ENCODE peak calls at places on chromosomes 12 and 14, in six cellular contexts. One of them, this sample, is unnamed. For H3K4me1 and H3K9me3, the result is how much of the 10 kb centered on the place peaks cover.

GRCh38 chr12:65335021-65335714 is 56.7 kb downstream of the MSRB3 start:
- DNase-seq in transverse colon: no peak
- DNase-seq in IMR-90: peak
- DNase-seq in psoas muscle: no peak
- DNase-seq in suprapubic skin: no peak
- DNase-seq in stomach: no peak
- DNase-seq in this sample: no peak

GRCh38 chr12:68237523-68238070 is 12.0 kb upstream of the IL26 start:
- DNase-seq in suprapubic skin: no peak
- DNase-seq in IMR-90: peak
- DNase-seq in transverse colon: no peak
- DNase-seq in psoas muscle: no peak
- DNase-seq in stomach: no peak
- DNase-seq in this sample: no peak

GRCh38 chr14:79278798-79279644 is 932.3 kb downstream of the DIO2 start:
- DNase-seq in suprapubic skin: peak
- DNase-seq in IMR-90: peak
- DNase-seq in stomach: peak
- DNase-seq in transverse colon: peak
- DNase-seq in psoas muscle: peak
- DNase-seq in this sample: peak

GRCh38 chr14:21011136-21011535 is 12.0 kb downstream of the SLC39A2 start:
- DNase-seq in stomach: no peak
- DNase-seq in IMR-90: no peak
- DNase-seq in suprapubic skin: no peak
- DNase-seq in psoas muscle: no peak
- DNase-seq in transverse colon: no peak
- DNase-seq in this sample: no peak

GRCh38 chr12:29131539-29131938 is 17.5 kb upstream of the FAR2 start:
- DNase-seq in stomach: no peak
- DNase-seq in suprapubic skin: no peak
- DNase-seq in IMR-90: peak
- DNase-seq in transverse colon: no peak
- DNase-seq in psoas muscle: no peak
- DNase-seq in this sample: no peak

GRCh38 chr14:76958975-76959710 is 69.4 kb downstream of the IRF2BPL start:
- DNase-seq in IMR-90: peak
- DNase-seq in suprapubic skin: no peak
- DNase-seq in stomach: no peak
- DNase-seq in psoas muscle: no peak
- DNase-seq in transverse colon: no peak
- DNase-seq in this sample: peak

GRCh38 chr14:68137704-68138619 is 318.4 kb downstream of the RAD51B start:
- DNase-seq in psoas muscle: peak
- DNase-seq in IMR-90: peak
- DNase-seq in suprapubic skin: peak
- DNase-seq in stomach: peak
- DNase-seq in transverse colon: peak
- DNase-seq in this sample: peak

GRCh38 chr12:2557589-2557988 is 237.2 kb upstream of the FKBP4 start:
- DNase-seq in psoas muscle: no peak
- DNase-seq in stomach: no peak
- DNase-seq in IMR-90: no peak
- DNase-seq in transverse colon: no peak
- DNase-seq in suprapubic skin: no peak
- DNase-seq in this sample: no peak

GRCh38 chr14:75123991-75124390 is 2.9 kb downstream of the NEK9 start:
- DNase-seq in psoas muscle: no peak
- DNase-seq in transverse colon: peak
- DNase-seq in suprapubic skin: no peak
- DNase-seq in stomach: no peak
- DNase-seq in IMR-90: peak
- DNase-seq in this sample: peak

GRCh38 chr14:31380106-31380505 is 40.2 kb downstream of the HEATR5A start:
- DNase-seq in transverse colon: no peak
- DNase-seq in suprapubic skin: no peak
- DNase-seq in stomach: no peak
- DNase-seq in IMR-90: peak
- DNase-seq in psoas muscle: no peak
- DNase-seq in this sample: no peak

GRCh38 chr12:57112492-57113294 is 1.5 kb upstream of the STAT6 start:
- DNase-seq in IMR-90: no peak
- DNase-seq in transverse colon: no peak
- DNase-seq in suprapubic skin: peak
- DNase-seq in psoas muscle: no peak
- DNase-seq in stomach: peak
- DNase-seq in this sample: no peak

GRCh38 chr14:68589447-68590232 is 203.2 kb downstream of the ZFP36L1 start:
- DNase-seq in IMR-90: peak
- DNase-seq in suprapubic skin: peak
- DNase-seq in stomach: no peak
- DNase-seq in transverse colon: peak
- DNase-seq in psoas muscle: peak
- DNase-seq in this sample: no peak

DNA sequence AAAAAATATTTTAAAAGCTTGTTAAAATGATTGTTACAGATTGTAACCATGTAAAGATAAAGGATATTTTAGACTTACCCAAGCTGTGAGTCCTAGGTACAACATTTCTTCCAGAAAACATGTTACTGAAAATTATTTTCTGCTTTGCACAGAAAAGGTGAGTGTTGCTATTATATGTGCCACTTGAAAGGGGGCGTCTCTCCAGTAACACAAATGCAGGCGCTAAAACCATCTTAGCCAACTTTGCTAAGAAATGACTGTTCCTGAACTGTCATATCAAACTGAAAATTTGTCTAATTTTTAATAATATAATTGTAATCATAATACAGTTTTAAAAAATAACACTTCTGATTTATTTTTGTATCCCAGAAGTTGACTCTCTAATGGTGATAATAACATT is 75.6 kb upstream of the KRAS start:
- DNase-seq in transverse colon: no peak
- DNase-seq in IMR-90: no peak
- DNase-seq in stomach: no peak
- DNase-seq in psoas muscle: no peak
- DNase-seq in suprapubic skin: no peak
- DNase-seq in this sample: no peak
- H3K4me1 ChIP-seq in transverse colon: under half
- H3K4me1 ChIP-seq in IMR-90: under half
- H3K4me1 ChIP-seq in stomach: under half
- H3K4me1 ChIP-seq in psoas muscle: under half
- H3K4me1 ChIP-seq in suprapubic skin: under half
- H3K4me1 ChIP-seq in this sample: under half

DNA sequence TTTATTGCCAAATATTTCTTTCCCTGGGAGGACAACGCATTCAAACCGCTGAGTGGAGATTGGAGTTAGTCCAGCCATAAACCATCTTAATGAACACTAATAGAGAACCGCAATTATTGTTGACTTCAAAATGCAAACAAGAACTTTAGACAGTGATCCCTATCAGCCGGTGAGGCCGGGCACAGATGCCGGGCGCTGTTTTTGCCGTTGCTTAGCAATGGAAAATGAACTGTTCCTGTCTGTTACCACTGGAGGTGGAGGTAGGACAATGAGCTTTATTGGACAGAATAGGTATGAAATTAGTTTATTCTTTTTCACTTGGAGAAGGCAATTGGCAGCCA is 216.8 kb downstream of the TTC8 start:
- DNase-seq in IMR-90: no peak
- DNase-seq in psoas muscle: no peak
- DNase-seq in suprapubic skin: no peak
- DNase-seq in transverse colon: peak
- DNase-seq in stomach: peak
- DNase-seq in this sample: no peak
- TF ChIP-seq CTCF in IMR-90: no peak
- TF ChIP-seq CTCF in psoas muscle: no peak
- TF ChIP-seq CTCF in suprapubic skin: no peak
- TF ChIP-seq CTCF in transverse colon: no peak
- TF ChIP-seq CTCF in stomach: no peak
- TF ChIP-seq CTCF in this sample: no peak

GRCh38 chr12:127214196-127214595 is 1052.8 kb upstream of the TMEM132C start:
- DNase-seq in stomach: no peak
- DNase-seq in transverse colon: no peak
- DNase-seq in suprapubic skin: no peak
- DNase-seq in psoas muscle: no peak
- DNase-seq in IMR-90: no peak
- DNase-seq in this sample: no peak

GRCh38 chr12:127205781-127206535 is 1061.0 kb upstream of the TMEM132C start:
- DNase-seq in transverse colon: no peak
- DNase-seq in IMR-90: no peak
- DNase-seq in stomach: no peak
- DNase-seq in suprapubic skin: no peak
- DNase-seq in psoas muscle: no peak
- DNase-seq in this sample: no peak

GRCh38 chr12:127209318-127209717 is 1057.7 kb upstream of the TMEM132C start:
- DNase-seq in transverse colon: no peak
- DNase-seq in psoas muscle: no peak
- DNase-seq in suprapubic skin: no peak
- DNase-seq in stomach: no peak
- DNase-seq in IMR-90: no peak
- DNase-seq in this sample: no peak
- H3K9me3 ChIP-seq in transverse colon: under half
- H3K9me3 ChIP-seq in psoas muscle: under half
- H3K9me3 ChIP-seq in suprapubic skin: under half
- H3K9me3 ChIP-seq in stomach: under half
- H3K9me3 ChIP-seq in IMR-90: under half
- H3K9me3 ChIP-seq in this sample: under half

GRCh38 chr12:13339091-13339490 is 142.6 kb downstream of the EMP1 start:
- DNase-seq in suprapubic skin: no peak
- DNase-seq in IMR-90: no peak
- DNase-seq in stomach: no peak
- DNase-seq in psoas muscle: no peak
- DNase-seq in transverse colon: no peak
- DNase-seq in this sample: no peak

GRCh38 chr12:13339538-13339937 is 143.0 kb downstream of the EMP1 start:
- DNase-seq in suprapubic skin: no peak
- DNase-seq in transverse colon: no peak
- DNase-seq in psoas muscle: no peak
- DNase-seq in stomach: no peak
- DNase-seq in IMR-90: no peak
- DNase-seq in this sample: no peak

GRCh38 chr12:13340149-13340548 is 143.6 kb downstream of the EMP1 start:
- DNase-seq in psoas muscle: no peak
- DNase-seq in transverse colon: no peak
- DNase-seq in stomach: no peak
- DNase-seq in IMR-90: no peak
- DNase-seq in suprapubic skin: no peak
- DNase-seq in this sample: no peak

GRCh38 chr12:13337786-13338185 is 141.3 kb downstream of the EMP1 start:
- DNase-seq in stomach: no peak
- DNase-seq in IMR-90: no peak
- DNase-seq in transverse colon: no peak
- DNase-seq in psoas muscle: no peak
- DNase-seq in suprapubic skin: no peak
- DNase-seq in this sample: no peak

DNA sequence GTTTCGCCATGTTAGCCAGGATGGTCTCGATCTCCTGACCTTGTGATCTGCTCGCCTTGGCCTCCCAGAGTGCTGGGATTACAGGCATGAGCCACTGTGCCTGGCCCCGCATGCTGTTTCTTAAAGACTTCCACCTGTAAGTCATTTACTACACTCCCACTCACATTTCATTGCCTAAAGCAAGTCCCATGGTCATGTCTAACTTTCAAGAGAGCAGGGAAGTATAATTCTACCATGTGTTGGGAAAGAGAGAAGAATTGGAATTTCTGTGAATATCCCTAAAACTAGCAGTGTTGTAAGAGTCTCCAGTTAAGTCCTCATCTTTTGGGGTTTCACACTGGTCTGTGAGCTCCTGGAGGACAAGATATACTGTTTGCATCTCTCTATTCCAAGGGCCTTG is 139.7 kb downstream of the EMP1 start:
- DNase-seq in suprapubic skin: no peak
- DNase-seq in transverse colon: no peak
- DNase-seq in stomach: no peak
- DNase-seq in psoas muscle: no peak
- DNase-seq in IMR-90: no peak
- DNase-seq in this sample: no peak
- H3K4me1 ChIP-seq in suprapubic skin: under half
- H3K4me1 ChIP-seq in transverse colon: under half
- H3K4me1 ChIP-seq in stomach: under half
- H3K4me1 ChIP-seq in psoas muscle: under half
- H3K4me1 ChIP-seq in IMR-90: under half
- H3K4me1 ChIP-seq in this sample: under half

GRCh38 chr14:96795443-96795842 is 1.7 kb upstream of the VRK1 start:
- DNase-seq in IMR-90: no peak
- DNase-seq in stomach: no peak
- DNase-seq in transverse colon: no peak
- DNase-seq in psoas muscle: no peak
- DNase-seq in suprapubic skin: no peak
- DNase-seq in this sample: no peak

GRCh38 chr14:96796851-96797187 is 363 bp upstream of the VRK1 start:
- DNase-seq in transverse colon: no peak
- DNase-seq in suprapubic skin: no peak
- DNase-seq in stomach: no peak
- DNase-seq in IMR-90: no peak
- DNase-seq in psoas muscle: no peak
- DNase-seq in this sample: no peak

GRCh38 chr14:96799489-96800056 is 2.4 kb downstream of the VRK1 start:
- DNase-seq in transverse colon: no peak
- DNase-seq in stomach: no peak
- DNase-seq in IMR-90: no peak
- DNase-seq in psoas muscle: no peak
- DNase-seq in suprapubic skin: no peak
- DNase-seq in this sample: no peak

GRCh38 chr14:96797188-96797942 is at the start of gene VRK1:
- DNase-seq in IMR-90: peak
- DNase-seq in psoas muscle: peak
- DNase-seq in stomach: peak
- DNase-seq in suprapubic skin: peak
- DNase-seq in transverse colon: peak
- DNase-seq in this sample: peak

DNA sequence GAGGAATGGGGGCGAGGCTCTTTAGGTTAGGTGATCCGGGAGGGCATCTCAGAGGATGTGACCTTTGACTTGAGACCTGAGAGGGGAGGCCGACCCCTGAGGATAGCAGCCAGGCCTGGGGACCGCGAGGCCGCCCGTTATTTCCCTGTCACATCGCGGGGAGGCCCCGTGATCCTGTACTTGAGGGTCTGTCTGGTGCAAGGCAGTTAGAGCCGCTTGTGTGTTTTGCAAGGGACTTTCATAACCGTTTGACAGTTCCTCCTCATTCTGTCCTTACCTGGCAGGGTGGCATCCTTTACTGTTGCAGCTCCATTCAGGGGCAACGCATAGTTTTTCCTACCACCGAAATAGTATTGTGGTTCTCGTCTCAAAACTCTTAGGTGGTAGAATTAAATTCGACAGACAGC is 764 bp downstream of the VRK1 start:
- DNase-seq in suprapubic skin: no peak
- DNase-seq in psoas muscle: no peak
- DNase-seq in IMR-90: no peak
- DNase-seq in stomach: no peak
- DNase-seq in transverse colon: no peak
- DNase-seq in this sample: no peak
- TF ChIP-seq CTCF in suprapubic skin: no peak
- TF ChIP-seq CTCF in psoas muscle: no peak
- TF ChIP-seq CTCF in IMR-90: no peak
- TF ChIP-seq CTCF in stomach: no peak
- TF ChIP-seq CTCF in transverse colon: no peak
- TF ChIP-seq CTCF in this sample: no peak